ENCODE peak calls at places on chromosomes 11 and 22, in five cellular contexts. S is stimulated activated CD4-positive, alpha-beta T cell treated with anti-CD3 and anti-CD28 coated beads, Interleukin-1b, Interleukin-23, amount 100 ng/mL, for 24 hours; V is cardiac muscle cell; T is activated gamma-delta T cell treated with Interleukin-2 at 50 U/mL for 16 hours; K is activated CD8-positive, alpha-beta T cell treated with anti-CD3 and anti-CD28 coated beads, Interleukin-2, amount 10 ng/mL, durations not matched to agents 7 days and 5 days. E is an unnamed sample.

GRCh38 chr11:60280412-60280811 is at the start of gene MS4A4A:
- DNase-seq in S (no peak), V (no peak), T (no peak), K (no peak), E (no peak)

GRCh38 chr11:24453129-24453723 is 43.6 kb upstream of the LUZP2 start:
- DNase-seq in S (no peak), V (no peak), T (no peak), K (no peak), E (no peak)

GRCh38 chr11:120690406-120690805 is 178.9 kb downstream of the GRIK4 start:
- DNase-seq in S (no peak), V (no peak), T (no peak), K (no peak), E (no peak)

GRCh38 chr11:9758676-9759518 is 95.0 kb downstream of the SWAP70 start:
- DNase-seq in S (peak; percentile 44), V (peak; percentile 92), T (peak; percentile 29), K (peak; percentile 58), E (peak; percentile 24)

GRCh38 chr22:23278883-23279675 is 98.8 kb downstream of the BCR start:
- DNase-seq in S (no peak), V (no peak), T (peak; percentile 38), K (no peak), E (no peak)

GRCh38 chr11:132058211-132058772 is 687.9 kb downstream of the NTM start:
- DNase-seq in S (no peak), V (no peak), T (no peak), K (no peak), E (no peak)

GRCh38 chr11:1303196-1303821 is 6.1 kb downstream of the TOLLIP start:
- DNase-seq in S (no peak), V (no peak), T (no peak), K (no peak), E (no peak)

GRCh38 chr11:44865866-44866272 is 84.8 kb downstream of the TP53I11 start:
- DNase-seq in S (no peak), V (no peak), T (no peak), K (no peak), E (no peak)

GRCh38 chr22:31734512-31734911 is 15.4 kb downstream of the PRR14L start:
- DNase-seq in S (no peak), V (no peak), T (no peak), K (no peak), E (no peak)

GRCh38 chr11:3659595-3660515 is 11.3 kb downstream of the CHRNA10 start:
- DNase-seq in S (no peak), V (no peak), T (no peak), K (no peak), E (no peak)

GRCh38 chr11:86696004-86696403 is 23.6 kb upstream of the ME3 start:
- DNase-seq in S (no peak), V (no peak), T (no peak), K (no peak), E (peak; percentile 27)

GRCh38 chr11:16785520-16786128 is 47.2 kb downstream of the C11orf58 start:
- DNase-seq in S (peak; percentile 42), V (peak; percentile 71), T (peak; percentile 42), K (peak; percentile 64), E (peak; percentile 54)

GRCh38 chr11:86595401-86595800 is 77.0 kb downstream of the ME3 start:
- DNase-seq in S (no peak), V (no peak), T (no peak), K (no peak), E (no peak)

GRCh38 chr11:125504580-125504979 is 8.5 kb upstream of the FEZ1 start:
- DNase-seq in S (no peak), V (no peak), T (no peak), K (no peak), E (no peak)

GRCh38 chr11:2204361-2205213 is 33.0 kb upstream of the TH start:
- DNase-seq in S (no peak), V (no peak), T (no peak), K (no peak), E (no peak)

GRCh38 chr11:70184396-70184795 is 18.7 kb upstream of the FADD start:
- DNase-seq in S (no peak), V (no peak), T (no peak), K (no peak), E (no peak)

GRCh38 chr11:69479591-69480271 is 1.7 kb upstream of the LINC01488 start:
- DNase-seq in S (no peak), V (no peak), T (no peak), K (no peak), E (no peak)

GRCh38 chr11:64237484-64237951 is 3.1 kb downstream of the VEGFB start:
- DNase-seq in S (no peak), V (no peak), T (no peak), K (no peak), E (no peak)

GRCh38 chr11:27481992-27482391 is 9.4 kb upstream of the LGR4 start:
- DNase-seq in S (no peak), V (no peak), T (no peak), K (no peak), E (no peak)

GRCh38 chr22:42595434-42595833 is 19.2 kb downstream of the POLDIP3 start:
- DNase-seq in S (no peak), V (peak; percentile 75), T (no peak), K (no peak), E (no peak)

GRCh38 chr22:46652081-46652929 is 32.1 kb downstream of the GRAMD4 start:
- DNase-seq in S (no peak), V (no peak), T (no peak), K (no peak), E (no peak)

GRCh38 chr22:33049125-33049729 is 9.0 kb downstream of the SYN3 start:
- DNase-seq in S (peak; percentile 46), V (peak; percentile 80), T (peak; percentile 44), K (peak; percentile 69), E (peak; percentile 44)

GRCh38 chr11:871472-871871 is 28.8 kb downstream of the TSPAN4 start:
- DNase-seq in S (no peak), V (no peak), T (no peak), K (no peak), E (no peak)

GRCh38 chr11:69869311-69869939 is 50.2 kb upstream of the FGF3 start:
- DNase-seq in S (no peak), V (no peak), T (no peak), K (no peak), E (no peak)

GRCh38 chr11:71991494-71991893 is 7.2 kb upstream of the IL18BP start:
- DNase-seq in S (no peak), V (no peak), T (no peak), K (no peak), E (no peak)

GRCh38 chr11:77309401-77310085 is 8.1 kb upstream of the GDPD4 start:
- DNase-seq in S (no peak), V (no peak), T (no peak), K (no peak), E (no peak)

GRCh38 chr11:64206457-64207246 is at the start of gene FERMT3:
- DNase-seq in S (peak; percentile 69), V (no peak), T (peak; percentile 66), K (peak; percentile 89), E (no peak)

GRCh38 chr11:119743041-119743440 is 14.0 kb upstream of the NECTIN1 start:
- DNase-seq in S (no peak), V (no peak), T (no peak), K (no peak), E (no peak)

GRCh38 chr11:116976941-116977570 is 121.2 kb downstream of the SIK3 start:
- DNase-seq in S (no peak), V (no peak), T (no peak), K (no peak), E (no peak)

GRCh38 chr11:75582935-75583709 is 21.1 kb downstream of the SERPINH1 start:
- DNase-seq in S (peak; percentile 8), V (peak; percentile 86), T (peak; percentile 57), K (peak; percentile 71), E (no peak)